ENCODE peak calls at places on chromosome 15, in four cellular contexts. U, F, W and C are unnamed samples. For H3K4me1, the result is how much of the 10 kb centered on the place peaks cover.

GRCh38 chr15:42403389-42403788 is 44.1 kb downstream of the CAPN3 start:
- DNase-seq in U (no peak), F (no peak), W (no peak), C (no peak)

GRCh38 chr15:74134387-74135027 is 4.1 kb downstream of the ISLR2 start:
- DNase-seq in U (peak), F (peak), W (no peak), C (no peak)

GRCh38 chr15:39336926-39337325 is 244.0 kb upstream of the THBS1 start:
- DNase-seq in U (no peak), F (no peak), W (no peak), C (no peak)

GRCh38 chr15:41882689-41883483 is 11.0 kb downstream of the SPTBN5 start:
- DNase-seq in U (peak), F (peak), W (no peak), C (no peak)

GRCh38 chr15:60667190-60667868 is 188.4 kb upstream of the ICE2 start:
- DNase-seq in U (no peak), F (no peak), W (no peak), C (no peak)

GRCh38 chr15:73014904-73015303 is 37.4 kb upstream of the NEO1 start:
- DNase-seq in U (no peak), F (no peak), W (no peak), C (no peak)

GRCh38 chr15:63166219-63166618 is 8.9 kb upstream of the RPS27L start:
- DNase-seq in U (no peak), F (no peak), W (no peak), C (no peak)

GRCh38 chr15:95287774-95288173 is 1042.7 kb upstream of the NR2F2 start:
- DNase-seq in U (no peak), F (no peak), W (no peak), C (no peak)

GRCh38 chr15:72511536-72511935 is 37.4 kb downstream of the ARIH1 start:
- DNase-seq in U (no peak), F (no peak), W (no peak), C (no peak)

DNA sequence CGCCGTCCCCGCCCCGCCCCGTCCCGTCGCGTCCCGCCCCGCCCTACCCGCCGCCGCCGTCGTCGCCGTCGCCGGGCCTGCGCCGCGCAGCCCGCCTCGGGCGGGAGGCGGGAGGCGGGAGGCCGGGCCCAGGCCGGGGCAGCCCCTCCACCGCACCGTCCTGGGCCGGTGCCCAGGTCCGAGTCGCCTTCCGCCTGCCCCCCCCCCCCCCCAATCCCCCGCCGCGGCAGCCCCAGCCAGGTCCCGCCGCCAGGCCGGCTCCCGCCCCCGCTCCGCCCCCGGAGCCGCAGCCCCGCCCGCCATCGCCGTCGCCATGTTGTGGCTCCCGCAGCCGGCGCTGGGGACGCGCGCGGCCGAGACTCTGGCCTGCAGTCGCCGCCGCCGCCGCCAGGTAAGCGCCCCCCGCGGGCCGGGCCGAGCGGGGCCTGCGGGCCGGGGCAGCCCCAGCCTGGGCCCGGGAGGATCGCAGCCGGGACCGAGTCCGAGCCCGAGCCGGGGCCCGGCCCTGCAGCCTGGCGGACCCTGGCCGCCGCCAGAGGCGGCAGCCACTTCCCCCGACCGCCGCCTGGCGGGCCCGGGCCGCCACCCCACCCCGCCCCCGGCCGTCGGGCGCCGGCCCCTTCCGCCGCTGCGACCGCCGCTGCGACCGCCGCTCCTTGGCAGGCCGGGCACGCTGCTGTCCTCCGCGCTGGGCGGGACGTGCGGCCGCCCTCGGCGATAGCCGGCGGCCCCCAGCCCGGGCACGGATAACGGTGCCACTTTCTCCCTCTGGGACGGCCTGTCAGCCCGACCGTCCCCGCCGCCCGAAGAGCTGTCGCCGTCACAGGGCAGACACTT is at the start of gene ZNF592:
- DNase-seq in U (peak), F (peak), W (peak), C (peak)
- TF ChIP-seq POLR2A in U (no peak), F (peak), W (no peak), C (peak)

GRCh38 chr15:58947179-58947578 is 13.7 kb upstream of the SLTM start:
- DNase-seq in U (no peak), F (no peak), W (no peak), C (no peak)

GRCh38 chr15:58951388-58952060 is 18.0 kb upstream of the SLTM start:
- DNase-seq in U (no peak), F (peak), W (no peak), C (no peak)

GRCh38 chr15:58957101-58957973 is 23.9 kb upstream of the SLTM start:
- DNase-seq in U (peak), F (peak), W (no peak), C (peak)

GRCh38 chr15:58952751-58953150 is 19.3 kb upstream of the SLTM start:
- DNase-seq in U (no peak), F (no peak), W (no peak), C (no peak)
- H3K4me1 ChIP-seq in U (under half), F (under half), W (under half), C (under half)

GRCh38 chr15:69459063-69459462 is 6.4 kb downstream of the RPLP1 start:
- DNase-seq in U (peak), F (no peak), W (no peak), C (no peak)

GRCh38 chr15:69454953-69455352 is 2.3 kb downstream of the RPLP1 start:
- DNase-seq in U (no peak), F (no peak), W (no peak), C (no peak)

GRCh38 chr15:69457304-69458280 is 5.0 kb downstream of the RPLP1 start:
- DNase-seq in U (no peak), F (no peak), W (no peak), C (no peak)

GRCh38 chr15:69452702-69453513 is at the start of gene RPLP1:
- DNase-seq in U (peak), F (peak), W (peak), C (peak)

GRCh38 chr15:69456208-69457166 is 3.9 kb downstream of the RPLP1 start:
- DNase-seq in U (no peak), F (no peak), W (no peak), C (no peak)
- TF ChIP-seq POLR2A in U (no peak), F (no peak), W (no peak), C (no peak)

DNA sequence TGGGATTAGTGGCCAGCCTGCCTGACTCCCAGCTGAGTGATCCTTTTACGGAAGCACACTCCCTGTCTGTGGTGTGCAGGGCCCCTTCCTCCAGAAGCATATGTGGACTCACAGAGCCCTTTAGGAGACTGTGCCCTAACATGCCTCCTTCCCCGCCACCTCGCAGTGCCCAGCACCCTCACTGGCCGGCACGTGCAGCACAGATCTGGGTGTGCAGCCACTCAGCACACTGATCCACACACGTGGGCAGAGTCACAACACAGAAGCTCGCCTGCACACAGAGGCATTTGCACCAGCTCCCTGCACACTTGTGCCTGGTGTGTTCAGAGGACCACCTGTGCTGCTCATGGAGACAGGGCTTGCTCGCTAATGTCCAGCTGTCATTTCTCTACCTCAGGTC is 23.6 kb upstream of the CSPG4 start:
- DNase-seq in U (no peak), F (no peak), W (no peak), C (no peak)
- H3K4me1 ChIP-seq in U (under half), F (under half), W (half or more), C (under half)

GRCh38 chr15:71448688-71449114 is 333.4 kb downstream of the THSD4 start:
- DNase-seq in U (peak), F (peak), W (no peak), C (peak)

GRCh38 chr15:71449956-71450355 is 334.7 kb downstream of the THSD4 start:
- DNase-seq in U (no peak), F (no peak), W (no peak), C (no peak)

GRCh38 chr15:71444866-71445590 is 329.8 kb downstream of the THSD4 start:
- DNase-seq in U (no peak), F (no peak), W (no peak), C (no peak)

GRCh38 chr15:71449363-71449762 is 334.1 kb downstream of the THSD4 start:
- DNase-seq in U (no peak), F (no peak), W (no peak), C (no peak)

DNA sequence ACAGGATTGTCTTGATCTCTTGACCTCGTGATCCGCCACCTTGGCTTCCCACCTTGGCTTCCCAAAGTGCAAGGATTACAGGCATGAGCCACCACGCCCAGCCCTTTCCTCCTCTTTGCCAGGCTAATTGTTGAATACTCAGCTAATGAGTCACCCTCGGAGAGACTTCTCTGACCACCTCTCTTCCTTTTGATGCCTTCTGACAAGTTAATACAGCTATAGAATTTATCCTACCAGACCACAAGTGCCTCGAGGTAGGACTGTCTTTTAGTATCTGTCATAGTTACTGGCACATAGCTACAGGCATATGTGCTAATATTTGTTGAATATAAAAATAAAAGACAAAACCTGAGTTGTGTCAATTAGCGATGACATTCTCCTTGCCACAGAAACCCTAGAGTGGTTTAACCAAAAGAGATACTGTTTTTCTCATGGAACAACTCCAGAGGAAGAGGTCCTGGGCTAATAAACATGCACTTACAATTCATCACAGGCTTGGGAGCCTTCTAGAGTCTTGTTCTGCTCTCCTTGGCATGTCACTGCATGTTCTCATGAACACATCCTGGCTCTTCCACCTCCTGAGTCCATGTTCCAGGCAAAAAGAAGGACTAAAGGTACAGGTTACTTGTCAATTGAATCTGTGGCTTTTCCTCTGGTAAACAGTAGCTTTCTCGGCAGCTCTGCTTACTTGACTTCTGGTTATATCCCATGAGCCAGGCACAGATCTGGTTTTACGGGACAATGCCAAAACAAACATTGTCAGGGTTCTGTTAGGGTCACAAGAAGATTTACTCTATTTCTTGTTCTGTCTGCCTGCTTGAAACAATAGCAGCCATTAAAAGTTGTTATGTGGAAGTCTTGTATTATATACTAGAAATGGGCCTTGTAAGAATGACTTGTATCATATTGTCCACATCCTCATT is 332.3 kb downstream of the THSD4 start:
- DNase-seq in U (peak), F (no peak), W (no peak), C (no peak)
- TF ChIP-seq POLR2A in U (no peak), F (no peak), W (no peak), C (no peak)

GRCh38 chr15:78437107-78437761 is 782 bp upstream of the IREB2 start:
- DNase-seq in U (no peak), F (no peak), W (no peak), C (no peak)

GRCh38 chr15:78434134-78434533 is 3.9 kb upstream of the IREB2 start:
- DNase-seq in U (no peak), F (no peak), W (peak), C (no peak)

GRCh38 chr15:78431955-78432354 is 6.1 kb upstream of the IREB2 start:
- DNase-seq in U (no peak), F (no peak), W (no peak), C (no peak)

GRCh38 chr15:78429477-78429876 is 8.5 kb upstream of the IREB2 start:
- DNase-seq in U (peak), F (peak), W (no peak), C (no peak)

GRCh38 chr15:78432664-78433063 is 5.4 kb upstream of the IREB2 start:
- DNase-seq in U (no peak), F (no peak), W (no peak), C (no peak)
- H3K4me1 ChIP-seq in U (under half), F (under half), W (under half), C (under half)

GRCh38 chr15:45635191-45635638 is 386 bp downstream of the SQOR start:
- DNase-seq in U (peak), F (peak), W (peak), C (peak)
- TF ChIP-seq POLR2A in U (no peak), F (no peak), W (no peak), C (no peak)

GRCh38 chr15:64636541-64636940 is 138.8 kb downstream of the RBPMS2 start:
- DNase-seq in U (no peak), F (no peak), W (no peak), C (no peak)

GRCh38 chr15:64634576-64635485 is 140.6 kb downstream of the RBPMS2 start:
- DNase-seq in U (no peak), F (peak), W (no peak), C (no peak)

GRCh38 chr15:64637412-64637811 is 138.0 kb downstream of the RBPMS2 start:
- DNase-seq in U (no peak), F (no peak), W (no peak), C (no peak)

GRCh38 chr15:64635486-64635815 is 139.9 kb downstream of the RBPMS2 start:
- DNase-seq in U (peak), F (peak), W (no peak), C (peak)

GRCh38 chr15:64636101-64636500 is 139.3 kb downstream of the RBPMS2 start:
- DNase-seq in U (no peak), F (no peak), W (no peak), C (no peak)
- H3K4me1 ChIP-seq in U (half or more), F (half or more), W (half or more), C (under half)

GRCh38 chr15:52018244-52018643 is 775 bp upstream of the MAPK6 start:
- DNase-seq in U (no peak), F (no peak), W (no peak), C (no peak)

GRCh38 chr15:52021128-52021671 is 2.2 kb downstream of the MAPK6 start:
- DNase-seq in U (peak), F (peak), W (no peak), C (no peak)

GRCh38 chr15:52020253-52021085 is 1.4 kb downstream of the MAPK6 start:
- DNase-seq in U (no peak), F (no peak), W (no peak), C (no peak)

GRCh38 chr15:52019394-52020252 is 604 bp downstream of the MAPK6 start:
- DNase-seq in U (peak), F (peak), W (peak), C (peak)

DNA sequence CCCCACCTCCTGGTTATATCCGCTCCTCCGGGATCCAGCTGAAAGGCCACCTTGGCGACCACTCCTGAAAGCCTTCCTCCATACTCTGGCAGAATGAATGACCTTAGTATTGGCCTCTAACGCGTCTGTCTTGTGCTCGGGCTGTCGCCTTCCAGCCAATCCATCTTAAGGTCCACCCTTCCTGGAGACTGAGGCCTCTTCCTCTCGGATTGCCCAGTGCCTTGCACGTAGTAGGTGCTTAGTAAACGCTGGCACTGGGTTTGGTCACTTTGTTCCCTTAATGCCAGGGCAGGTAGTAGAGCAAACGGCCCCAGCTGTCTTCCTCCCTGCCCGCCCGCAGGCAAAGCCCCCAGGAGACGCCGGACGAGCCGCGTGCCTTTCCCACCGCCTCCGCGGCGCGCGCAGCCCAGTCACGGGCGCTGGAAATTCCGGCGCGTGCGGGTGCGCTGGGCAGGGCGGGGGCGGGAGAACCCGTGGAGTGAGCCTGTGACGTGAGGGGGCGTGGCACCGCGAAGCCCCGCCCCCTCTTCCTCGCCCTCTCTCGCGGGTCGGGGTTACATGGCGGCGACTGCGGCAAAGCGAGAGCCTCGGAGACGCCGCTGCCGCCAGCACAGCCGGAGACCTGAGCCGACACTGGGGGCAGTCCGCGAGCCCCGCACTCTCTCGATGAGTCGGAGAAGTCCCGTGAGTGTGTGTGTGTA is at the start of gene MAPK6:
- DNase-seq in U (peak), F (peak), W (peak), C (peak)
- TF ChIP-seq POLR2A in U (peak), F (peak), W (peak), C (peak)